ENCODE peak calls at places on chromosomes 3 and 15, in eight cellular contexts. S is epithelial cell of esophagus, E is HFFc6, I is AG10803, N is fibroblast of mammary gland, R is GM06990, M is mesothelial cell of epicardium, Z is endodermal cell. L is an unnamed sample.

GRCh38 chr3:4826237-4827100 is 152.8 kb upstream of the BHLHE40 start:
- DNase-seq in S (no peak), E (no peak), I (peak; percentile 66), N (peak; percentile 36), R (no peak), M (no peak), Z (no peak), L (no peak)

GRCh38 chr15:60583946-60584345 is 105.0 kb upstream of the ICE2 start:
- DNase-seq in S (peak; percentile 15), E (no peak), I (no peak), N (no peak), R (no peak), M (no peak), Z (peak; percentile 68), L (no peak)

GRCh38 chr15:64961013-64961412 is 28.7 kb downstream of the SPG21 start:
- DNase-seq in S (no peak), E (no peak), I (no peak), N (no peak), R (no peak), M (peak; percentile 10), Z (no peak), L (no peak)

GRCh38 chr3:10929978-10930620 is 62.4 kb upstream of the SLC6A1 start:
- DNase-seq in S (no peak), E (no peak), I (no peak), N (no peak), R (no peak), M (no peak), Z (peak; percentile 21), L (peak; percentile 40)

GRCh38 chr15:62051166-62051565 is 9.1 kb downstream of the VPS13C start:
- DNase-seq in S (peak; percentile 21), E (no peak), I (no peak), N (no peak), R (no peak), M (no peak), Z (no peak), L (no peak)

GRCh38 chr15:95446854-95447253 is 883.6 kb upstream of the NR2F2 start:
- DNase-seq in S (no peak), E (no peak), I (no peak), N (no peak), R (peak; percentile 21), M (no peak), Z (no peak), L (no peak)

GRCh38 chr3:159796226-159796625 is 192.4 kb upstream of the IL12A start:
- DNase-seq in S (no peak), E (no peak), I (no peak), N (no peak), R (no peak), M (no peak), Z (no peak), L (no peak)

GRCh38 chr3:110736332-110736731 is 335.3 kb upstream of the NECTIN3 start:
- DNase-seq in S (no peak), E (no peak), I (no peak), N (no peak), R (no peak), M (no peak), Z (no peak), L (no peak)

GRCh38 chr15:34588046-34588674 is 4.7 kb upstream of the GOLGA8B start:
- DNase-seq in S (peak; percentile 70), E (peak; percentile 83), I (peak; percentile 85), N (peak; percentile 90), R (no peak), M (peak; percentile 54), Z (peak; percentile 82), L (no peak)

GRCh38 chr15:48191574-48192225 is at the start of gene CTXN2:
- DNase-seq in S (peak; percentile 24), E (no peak), I (no peak), N (no peak), R (no peak), M (no peak), Z (peak; percentile 58), L (no peak)

GRCh38 chr3:188712257-188712924 is 459.4 kb upstream of the TPRG1 start:
- DNase-seq in S (peak; percentile 50), E (peak; percentile 49), I (peak; percentile 44), N (peak; percentile 82), R (no peak), M (no peak), Z (no peak), L (no peak)

GRCh38 chr15:74133071-74133702 is 2.8 kb downstream of the ISLR2 start:
- DNase-seq in S (peak; percentile 43), E (peak; percentile 63), I (no peak), N (no peak), R (no peak), M (no peak), Z (peak; percentile 77), L (no peak)

GRCh38 chr3:35446896-35447295 is 192.4 kb upstream of the ARPP21 start:
- DNase-seq in S (no peak), E (no peak), I (no peak), N (no peak), R (no peak), M (no peak), Z (no peak), L (no peak)

GRCh38 chr3:176430244-176430893 is 766.9 kb downstream of the TBL1XR1 start:
- DNase-seq in S (peak; percentile 57), E (peak; percentile 59), I (peak; percentile 67), N (peak; percentile 68), R (no peak), M (no peak), Z (no peak), L (no peak)

GRCh38 chr3:172836390-172836997 is 86.0 kb downstream of the ECT2 start:
- DNase-seq in S (peak; percentile 62), E (peak; percentile 38), I (peak; percentile 43), N (peak; percentile 61), R (no peak), M (no peak), Z (peak; percentile 78), L (no peak)

GRCh38 chr15:45134046-45134445 is 4.3 kb downstream of the DUOX1 start:
- DNase-seq in S (no peak), E (no peak), I (no peak), N (no peak), R (no peak), M (no peak), Z (no peak), L (no peak)

GRCh38 chr3:195895078-195895899 is 13.1 kb downstream of the TNK2 start:
- DNase-seq in S (peak; percentile 40), E (peak; percentile 33), I (peak; percentile 39), N (no peak), R (peak; percentile 74), M (no peak), Z (peak; percentile 84), L (no peak)

GRCh38 chr3:172513488-172513887 is 9.7 kb downstream of the TNFSF10 start:
- DNase-seq in S (no peak), E (no peak), I (peak; percentile 15), N (no peak), R (no peak), M (no peak), Z (no peak), L (no peak)

GRCh38 chr3:113214917-113215595 is 3.7 kb downstream of the BOC start:
- DNase-seq in S (no peak), E (peak; percentile 60), I (peak; percentile 92), N (peak; percentile 66), R (no peak), M (no peak), Z (no peak), L (no peak)

GRCh38 chr15:85142324-85142723 is 160.7 kb downstream of the PDE8A start:
- DNase-seq in S (peak; percentile 66), E (peak; percentile 62), I (peak; percentile 12), N (peak; percentile 63), R (no peak), M (no peak), Z (no peak), L (no peak)

GRCh38 chr3:126782554-126782953 is 78.5 kb downstream of the CHCHD6 start:
- DNase-seq in S (peak; percentile 98), E (peak; percentile 94), I (peak; percentile 97), N (peak; percentile 96), R (no peak), M (no peak), Z (no peak), L (no peak)

GRCh38 chr3:111859061-111859973 is at the start of gene PHLDB2:
- DNase-seq in S (peak; percentile 98), E (peak; percentile 57), I (peak; percentile 80), N (peak; percentile 81), R (peak; percentile 27), M (peak; percentile 81), Z (peak; percentile 96), L (peak; percentile 87)
- TF ChIP-seq CTCF in S (no peak), E (no peak), I (peak; percentile 19), N (no peak), R (no peak), M (no peak), Z (peak; percentile 43), L (no peak)

GRCh38 chr15:57213783-57214366 is 162.4 kb upstream of the CGNL1 start:
- DNase-seq in S (peak; percentile 48), E (peak; percentile 56), I (peak; percentile 76), N (peak; percentile 75), R (no peak), M (no peak), Z (no peak), L (no peak)
- TF ChIP-seq CTCF in S (peak; percentile 53), E (peak; percentile 75), I (peak; percentile 64), N (peak; percentile 50), R (peak; percentile 30), M (no peak), Z (peak; percentile 25), L (peak; percentile 55)

GRCh38 chr3:47852604-47853397 is 49.9 kb downstream of the DHX30 start:
- DNase-seq in S (no peak), E (no peak), I (no peak), N (no peak), R (no peak), M (no peak), Z (no peak), L (no peak)
- TF ChIP-seq CTCF in S (no peak), E (peak; percentile 26), I (no peak), N (no peak), R (no peak), M (no peak), Z (no peak), L (no peak)

GRCh38 chr3:185651971-185652370 is 65.9 kb downstream of the SENP2 start:
- DNase-seq in S (no peak), E (no peak), I (no peak), N (no peak), R (no peak), M (no peak), Z (no peak), L (no peak)

GRCh38 chr3:185647134-185647879 is 61.2 kb downstream of the SENP2 start:
- DNase-seq in S (no peak), E (no peak), I (no peak), N (no peak), R (no peak), M (no peak), Z (no peak), L (no peak)

GRCh38 chr3:185647880-185648210 is 61.8 kb downstream of the SENP2 start:
- DNase-seq in S (no peak), E (no peak), I (no peak), N (no peak), R (no peak), M (no peak), Z (peak; percentile 19), L (no peak)

GRCh38 chr3:185648396-185648795 is 62.3 kb downstream of the SENP2 start:
- DNase-seq in S (no peak), E (no peak), I (no peak), N (no peak), R (no peak), M (no peak), Z (no peak), L (no peak)

DNA sequence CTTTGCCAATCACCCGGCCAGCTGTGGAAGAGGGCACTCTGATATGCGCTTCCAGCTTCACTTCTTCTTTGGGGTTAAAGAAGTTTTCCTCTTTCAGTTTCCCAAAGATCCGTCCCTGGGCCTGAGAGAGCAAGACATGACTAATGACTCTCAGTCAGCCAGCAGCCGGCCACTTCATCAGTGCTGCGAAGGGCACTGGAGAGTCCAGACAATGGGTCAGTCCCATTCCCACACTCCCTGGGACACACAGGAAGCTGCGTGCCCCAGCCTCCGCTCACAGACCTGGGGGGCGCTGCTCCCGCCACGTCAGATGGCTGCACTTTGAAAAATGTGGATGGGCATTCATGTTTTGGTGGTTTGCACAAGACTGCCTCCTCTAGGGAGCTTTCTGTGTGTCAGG is 63.3 kb downstream of the SENP2 start:
- DNase-seq in S (no peak), E (no peak), I (no peak), N (peak; percentile 52), R (no peak), M (no peak), Z (no peak), L (no peak)
- TF ChIP-seq CTCF in S (no peak), E (no peak), I (no peak), N (no peak), R (no peak), M (no peak), Z (no peak), L (no peak)

L was measured in type B pancreatic cell.